ENCODE peak calls at places on chromosomes 5 and 9, in five cellular contexts. One of them, this sample, is unnamed.

GRCh38 chr5:178940569-178941360 is at the start of gene ZNF454:
- DNase-seq in hepatocyte: no peak
- DNase-seq in neural progenitor cell: no peak
- DNase-seq in tibial artery: peak; percentile 86
- DNase-seq in fibroblast of lung: peak; percentile 97
- DNase-seq in this sample: no peak

GRCh38 chr9:96139592-96140251 is 162.3 kb downstream of the HSD17B3 start:
- DNase-seq in hepatocyte: peak; percentile 86
- DNase-seq in neural progenitor cell: no peak
- DNase-seq in tibial artery: peak; percentile 90
- DNase-seq in fibroblast of lung: peak; percentile 99
- DNase-seq in this sample: peak; percentile 92

GRCh38 chr5:39208471-39208870 is 10.9 kb downstream of the FYB1 start:
- DNase-seq in hepatocyte: no peak
- DNase-seq in neural progenitor cell: no peak
- DNase-seq in tibial artery: no peak
- DNase-seq in fibroblast of lung: no peak
- DNase-seq in this sample: no peak

GRCh38 chr5:76384705-76385104 is 18.4 kb upstream of the IQGAP2 start:
- DNase-seq in hepatocyte: no peak
- DNase-seq in neural progenitor cell: no peak
- DNase-seq in tibial artery: no peak
- DNase-seq in fibroblast of lung: no peak
- DNase-seq in this sample: no peak

GRCh38 chr5:78273436-78273835 is 21.1 kb downstream of the AP3B1 start:
- DNase-seq in hepatocyte: no peak
- DNase-seq in neural progenitor cell: no peak
- DNase-seq in tibial artery: no peak
- DNase-seq in fibroblast of lung: no peak
- DNase-seq in this sample: no peak

GRCh38 chr9:21605489-21605931 is 123.4 kb upstream of the IFNE start:
- DNase-seq in hepatocyte: no peak
- DNase-seq in neural progenitor cell: no peak
- DNase-seq in tibial artery: no peak
- DNase-seq in fibroblast of lung: peak; percentile 91
- DNase-seq in this sample: no peak

GRCh38 chr5:111415053-111415452 is 97.3 kb downstream of the STARD4 start:
- DNase-seq in hepatocyte: no peak
- DNase-seq in neural progenitor cell: no peak
- DNase-seq in tibial artery: no peak
- DNase-seq in fibroblast of lung: no peak
- DNase-seq in this sample: no peak

GRCh38 chr5:131944700-131945550 is 538 bp downstream of the MEIKIN start:
- DNase-seq in hepatocyte: no peak
- DNase-seq in neural progenitor cell: no peak
- DNase-seq in tibial artery: no peak
- DNase-seq in fibroblast of lung: no peak
- DNase-seq in this sample: no peak

GRCh38 chr5:137836997-137837396 is 30.7 kb upstream of the MYOT start:
- DNase-seq in hepatocyte: peak; percentile 33
- DNase-seq in neural progenitor cell: no peak
- DNase-seq in tibial artery: no peak
- DNase-seq in fibroblast of lung: no peak
- DNase-seq in this sample: no peak

GRCh38 chr5:40507095-40507494 is 172.6 kb upstream of the PTGER4 start:
- DNase-seq in hepatocyte: no peak
- DNase-seq in neural progenitor cell: no peak
- DNase-seq in tibial artery: no peak
- DNase-seq in fibroblast of lung: peak; percentile 23
- DNase-seq in this sample: no peak

GRCh38 chr5:173333900-173334685 is 5.9 kb upstream of the STC2 start:
- DNase-seq in hepatocyte: no peak
- DNase-seq in neural progenitor cell: no peak
- DNase-seq in tibial artery: no peak
- DNase-seq in fibroblast of lung: peak; percentile 83
- DNase-seq in this sample: no peak

GRCh38 chr5:96893342-96893741 is 17.0 kb downstream of the ERAP2 start:
- DNase-seq in hepatocyte: peak; percentile 23
- DNase-seq in neural progenitor cell: no peak
- DNase-seq in tibial artery: no peak
- DNase-seq in fibroblast of lung: peak; percentile 67
- DNase-seq in this sample: peak; percentile 61

GRCh38 chr9:87884578-87885459 is 2.1 kb downstream of the SPATA31E1 start:
- DNase-seq in hepatocyte: no peak
- DNase-seq in neural progenitor cell: no peak
- DNase-seq in tibial artery: no peak
- DNase-seq in fibroblast of lung: no peak
- DNase-seq in this sample: no peak

GRCh38 chr9:123678038-123678877 is 251.7 kb downstream of the DENND1A start:
- DNase-seq in hepatocyte: peak; percentile 48
- DNase-seq in neural progenitor cell: no peak
- DNase-seq in tibial artery: no peak
- DNase-seq in fibroblast of lung: no peak
- DNase-seq in this sample: no peak

GRCh38 chr9:92164490-92164889 is 49.3 kb upstream of the SPTLC1 start:
- DNase-seq in hepatocyte: no peak
- DNase-seq in neural progenitor cell: no peak
- DNase-seq in tibial artery: no peak
- DNase-seq in fibroblast of lung: no peak
- DNase-seq in this sample: no peak

GRCh38 chr5:170681013-170681433 is 102.5 kb upstream of the GABRP start:
- DNase-seq in hepatocyte: peak; percentile 81
- DNase-seq in neural progenitor cell: peak; percentile 90
- DNase-seq in tibial artery: no peak
- DNase-seq in fibroblast of lung: peak; percentile 29
- DNase-seq in this sample: peak; percentile 59

GRCh38 chr5:53368516-53368915 is 111.9 kb upstream of the FST start:
- DNase-seq in hepatocyte: no peak
- DNase-seq in neural progenitor cell: no peak
- DNase-seq in tibial artery: no peak
- DNase-seq in fibroblast of lung: peak; percentile 52
- DNase-seq in this sample: no peak

GRCh38 chr5:108814551-108814950 is 66.9 kb downstream of the FER start:
- DNase-seq in hepatocyte: no peak
- DNase-seq in neural progenitor cell: no peak
- DNase-seq in tibial artery: no peak
- DNase-seq in fibroblast of lung: no peak
- DNase-seq in this sample: no peak

GRCh38 chr5:108810717-108811116 is 63.0 kb downstream of the FER start:
- DNase-seq in hepatocyte: no peak
- DNase-seq in neural progenitor cell: no peak
- DNase-seq in tibial artery: no peak
- DNase-seq in fibroblast of lung: no peak
- DNase-seq in this sample: no peak
- H3K4me1 ChIP-seq in hepatocyte: no peaks in the 10 kb centered on the region
- H3K4me1 ChIP-seq in neural progenitor cell: peaks cover 10% of the 10 kb centered on the region
- H3K4me1 ChIP-seq in tibial artery: no peaks in the 10 kb centered on the region
- H3K4me1 ChIP-seq in fibroblast of lung: no peaks in the 10 kb centered on the region
- H3K4me1 ChIP-seq in this sample: no peaks in the 10 kb centered on the region

DNA sequence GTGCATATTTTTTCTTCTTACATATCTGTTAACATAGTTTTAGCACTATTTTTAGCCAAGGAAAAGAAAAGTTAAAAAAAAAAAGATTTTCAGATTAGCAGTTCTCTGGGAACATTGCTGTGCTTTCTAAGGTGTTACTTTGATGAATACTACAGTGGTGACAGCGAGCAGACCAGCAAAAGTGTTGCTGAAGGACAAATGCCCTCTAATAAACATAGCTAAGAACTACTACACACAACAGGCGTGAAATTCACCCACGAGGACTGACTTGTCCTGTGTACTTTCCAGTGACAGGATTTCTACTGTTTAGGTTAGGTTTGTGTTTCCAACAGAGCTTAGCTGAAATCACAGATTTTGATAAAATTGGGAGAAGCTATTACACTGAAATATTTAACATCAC is 153.8 kb downstream of the HCN1 start:
- DNase-seq in hepatocyte: no peak
- DNase-seq in neural progenitor cell: no peak
- DNase-seq in tibial artery: no peak
- DNase-seq in fibroblast of lung: no peak
- DNase-seq in this sample: no peak
- H3K4me1 ChIP-seq in hepatocyte: no peaks in the 10 kb centered on the region
- H3K4me1 ChIP-seq in neural progenitor cell: no peaks in the 10 kb centered on the region
- H3K4me1 ChIP-seq in tibial artery: no peaks in the 10 kb centered on the region
- H3K4me1 ChIP-seq in fibroblast of lung: no peaks in the 10 kb centered on the region
- H3K4me1 ChIP-seq in this sample: no peaks in the 10 kb centered on the region

GRCh38 chr5:126000533-126000932 is 422.7 kb upstream of the GRAMD2B start:
- DNase-seq in hepatocyte: no peak
- DNase-seq in neural progenitor cell: no peak
- DNase-seq in tibial artery: no peak
- DNase-seq in fibroblast of lung: no peak
- DNase-seq in this sample: no peak
- H3K4me1 ChIP-seq in hepatocyte: no peaks in the 10 kb centered on the region
- H3K4me1 ChIP-seq in neural progenitor cell: peaks cover 10% of the 10 kb centered on the region
- H3K4me1 ChIP-seq in tibial artery: peaks cover 20% of the 10 kb centered on the region
- H3K4me1 ChIP-seq in fibroblast of lung: peaks cover 6% of the 10 kb centered on the region
- H3K4me1 ChIP-seq in this sample: peaks cover 19% of the 10 kb centered on the region

GRCh38 chr9:89436963-89437625 is 60.8 kb downstream of the SEMA4D start:
- DNase-seq in hepatocyte: peak; percentile 57
- DNase-seq in neural progenitor cell: no peak
- DNase-seq in tibial artery: no peak
- DNase-seq in fibroblast of lung: no peak
- DNase-seq in this sample: no peak
- H3K4me1 ChIP-seq in hepatocyte: peaks cover 14% of the 10 kb centered on the region
- H3K4me1 ChIP-seq in neural progenitor cell: peaks cover 27% of the 10 kb centered on the region
- H3K4me1 ChIP-seq in tibial artery: peaks cover 7% of the 10 kb centered on the region
- H3K4me1 ChIP-seq in fibroblast of lung: no peaks in the 10 kb centered on the region
- H3K4me1 ChIP-seq in this sample: peaks cover 26% of the 10 kb centered on the region

GRCh38 chr5:143062379-143062778 is 292.2 kb downstream of the ARHGAP26 start:
- DNase-seq in hepatocyte: no peak
- DNase-seq in neural progenitor cell: no peak
- DNase-seq in tibial artery: no peak
- DNase-seq in fibroblast of lung: no peak
- DNase-seq in this sample: no peak
- H3K4me1 ChIP-seq in hepatocyte: peaks cover 26% of the 10 kb centered on the region
- H3K4me1 ChIP-seq in neural progenitor cell: no peaks in the 10 kb centered on the region
- H3K4me1 ChIP-seq in tibial artery: peaks cover 33% of the 10 kb centered on the region
- H3K4me1 ChIP-seq in fibroblast of lung: peaks cover 58% of the 10 kb centered on the region
- H3K4me1 ChIP-seq in this sample: peaks cover 73% of the 10 kb centered on the region

DNA sequence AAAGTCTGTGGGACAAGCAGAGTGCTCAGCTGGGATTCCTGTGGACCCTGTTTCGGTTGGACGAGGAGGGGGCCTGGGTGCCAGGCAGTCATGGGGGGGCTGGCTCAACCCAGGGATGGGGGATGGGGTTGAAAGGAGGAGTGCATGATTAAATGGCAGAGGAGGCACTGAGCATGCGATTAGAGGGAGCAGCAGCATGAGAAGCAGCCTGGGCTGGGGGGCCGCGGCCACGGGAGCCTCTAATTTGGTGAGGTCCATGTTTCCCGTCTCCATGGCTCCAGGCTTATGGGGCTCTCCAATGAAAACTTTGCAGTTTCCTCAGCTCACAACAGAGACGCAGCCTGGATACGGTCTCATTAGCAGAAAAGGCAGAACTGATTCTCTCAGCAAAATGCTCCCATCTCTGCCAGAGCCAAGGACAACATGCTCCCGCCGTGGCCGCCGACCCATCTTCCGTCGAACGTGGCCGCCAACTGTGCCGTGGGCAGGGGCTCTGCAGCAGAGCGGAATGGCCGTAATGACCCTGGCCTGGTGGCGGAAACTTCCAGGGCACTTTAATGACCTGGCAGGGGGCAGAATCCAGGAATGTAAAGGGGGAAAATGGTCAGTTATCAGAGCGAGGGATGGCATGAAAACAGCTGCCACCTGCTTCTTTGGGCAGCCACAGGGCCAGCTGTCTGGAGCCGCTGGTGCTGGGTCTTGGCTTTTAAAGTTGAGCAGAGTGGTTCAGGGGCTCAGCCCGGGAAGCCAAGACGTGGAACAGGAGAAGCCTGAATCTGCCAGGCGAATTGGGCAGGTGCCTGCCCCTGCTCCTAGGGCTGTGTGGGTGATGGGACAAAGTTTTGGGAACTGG is 76.4 kb downstream of the COL5A1 start:
- DNase-seq in hepatocyte: no peak
- DNase-seq in neural progenitor cell: no peak
- DNase-seq in tibial artery: no peak
- DNase-seq in fibroblast of lung: no peak
- DNase-seq in this sample: no peak
- H3K4me1 ChIP-seq in hepatocyte: no peaks in the 10 kb centered on the region
- H3K4me1 ChIP-seq in neural progenitor cell: no peaks in the 10 kb centered on the region
- H3K4me1 ChIP-seq in tibial artery: peaks cover 4% of the 10 kb centered on the region
- H3K4me1 ChIP-seq in fibroblast of lung: no peaks in the 10 kb centered on the region
- H3K4me1 ChIP-seq in this sample: peaks cover under 1% of the 10 kb centered on the region

DNA sequence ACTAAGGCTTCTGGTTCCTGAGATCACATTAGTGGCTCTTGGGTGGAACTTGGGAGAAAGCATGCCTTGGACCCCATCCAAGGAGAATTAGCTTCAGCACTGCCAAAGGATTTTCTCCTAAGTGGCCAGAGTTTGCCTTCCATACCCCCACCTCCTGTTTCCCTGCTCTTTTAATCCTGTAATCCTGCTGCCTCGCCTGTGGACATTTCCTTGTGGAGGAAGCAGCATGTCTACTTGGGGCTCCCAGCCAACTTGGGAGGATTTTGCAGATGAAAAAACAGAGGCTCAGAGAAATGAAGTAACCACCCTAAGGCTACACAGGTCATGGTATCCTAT is 1.6 kb downstream of the ARSI start:
- DNase-seq in hepatocyte: peak; percentile 48
- DNase-seq in neural progenitor cell: peak; percentile 24
- DNase-seq in tibial artery: no peak
- DNase-seq in fibroblast of lung: peak; percentile 59
- DNase-seq in this sample: no peak
- H3K4me1 ChIP-seq in hepatocyte: peaks cover 17% of the 10 kb centered on the region
- H3K4me1 ChIP-seq in neural progenitor cell: peaks cover 51% of the 10 kb centered on the region
- H3K4me1 ChIP-seq in tibial artery: peaks cover 11% of the 10 kb centered on the region
- H3K4me1 ChIP-seq in fibroblast of lung: peaks cover 42% of the 10 kb centered on the region
- H3K4me1 ChIP-seq in this sample: peaks cover 28% of the 10 kb centered on the region